ENCODE peak calls at places on chromosomes 3 and 15, in eight cellular contexts. V is GM23338, D is MM.1S, Q is H1, G is neural progenitor cell, R is DND-41, A is neuronal stem cell, N is hepatocyte. K is an unnamed sample.

GRCh38 chr3:127464642-127465041 is 125.9 kb downstream of the TPRA1 start:
- DNase-seq in R (no peak), V (no peak), N (no peak), Q (no peak), A (no peak), G (no peak), D (no peak), K (no peak)

GRCh38 chr3:139124197-139124596 is 79.5 kb upstream of the PRR23C start:
- DNase-seq in R (no peak), D (no peak), N (no peak), V (no peak), G (no peak), A (no peak), Q (peak), K (no peak)

GRCh38 chr3:74711913-74712512 is 97.6 kb upstream of the CNTN3 start:
- DNase-seq in G (no peak), V (no peak), D (no peak), Q (no peak), N (no peak), A (no peak), R (no peak), K (no peak)

GRCh38 chr3:23811117-23811487 is 5.3 kb downstream of the UBE2E1 start:
- DNase-seq in Q (no peak), V (peak), N (peak), D (peak), A (no peak), R (no peak), G (peak), K (no peak)

GRCh38 chr3:186413615-186414415 is 51.8 kb upstream of the DGKG start:
- DNase-seq in A (peak), N (peak), D (peak), V (peak), Q (peak), R (no peak), G (peak), K (no peak)

GRCh38 chr3:183697610-183698317 is at the start of gene YEATS2:
- DNase-seq in G (peak), N (peak), A (peak), R (peak), V (peak), D (peak), Q (peak), K (peak)

GRCh38 chr3:11410564-11410963 is 138.4 kb downstream of the ATG7 start:
- DNase-seq in V (no peak), G (no peak), R (no peak), D (no peak), N (no peak), A (no peak), Q (no peak), K (no peak)

GRCh38 chr3:124636863-124637296 is 93.4 kb upstream of the UMPS start:
- DNase-seq in G (no peak), V (no peak), R (no peak), A (no peak), N (peak), Q (no peak), D (no peak), K (no peak)

GRCh38 chr3:77159182-77159581 is 119.3 kb downstream of the ROBO2 start:
- DNase-seq in Q (no peak), A (no peak), V (peak), G (no peak), R (no peak), D (no peak), N (no peak), K (no peak)

GRCh38 chr3:161409069-161409468 is 37.8 kb upstream of the SPTSSB start:
- DNase-seq in A (peak), Q (no peak), G (peak), D (peak), N (peak), R (peak), V (peak), K (peak)

GRCh38 chr3:184255291-184256039 is 5.9 kb downstream of the CAMK2N2 start:
- DNase-seq in A (no peak), R (no peak), Q (no peak), D (no peak), N (no peak), G (no peak), V (no peak), K (no peak)

GRCh38 chr3:169389211-169389924 is 274.1 kb downstream of the MECOM start:
- DNase-seq in R (no peak), G (no peak), D (no peak), Q (no peak), A (no peak), V (no peak), N (peak), K (no peak)

GRCh38 chr3:37812497-37812896 is 49.2 kb upstream of the CTDSPL start:
- DNase-seq in N (no peak), Q (no peak), D (no peak), V (no peak), A (no peak), G (no peak), R (no peak), K (no peak)

GRCh38 chr15:99076555-99077308 is 28.1 kb upstream of the SYNM start:
- DNase-seq in R (peak), N (peak), G (peak), D (peak), V (peak), A (peak), Q (no peak), K (peak)

GRCh38 chr15:41935566-41936020 is 36.8 kb downstream of the EHD4 start:
- DNase-seq in V (no peak), A (no peak), N (no peak), G (no peak), Q (no peak), D (peak), R (peak), K (no peak)

GRCh38 chr3:141240290-141241247 is 8.9 kb downstream of the PXYLP1 start:
- DNase-seq in Q (no peak), V (no peak), D (no peak), G (no peak), N (no peak), R (peak), A (no peak), K (no peak)

DNA sequence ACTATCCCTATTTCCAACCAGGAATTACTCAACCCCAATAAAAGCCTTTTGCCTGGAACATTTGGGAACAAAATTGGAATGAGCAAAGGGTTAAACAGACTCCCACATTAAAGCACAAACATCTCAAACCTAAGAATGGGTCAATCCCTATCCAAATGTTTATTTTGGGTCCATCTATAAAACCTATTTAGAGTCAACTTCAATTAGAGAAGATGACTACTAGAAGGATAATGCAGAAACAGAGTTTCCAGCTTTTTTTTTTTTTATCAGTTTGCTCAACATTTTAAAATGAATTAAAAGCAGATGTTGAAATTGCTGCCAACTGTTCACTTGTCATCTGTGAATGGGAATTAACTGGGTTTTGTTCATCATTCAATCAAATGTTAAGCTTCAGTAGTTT is 4.1 kb upstream of the TBC1D23 start:
- DNase-seq in A (no peak), D (no peak), V (no peak), N (no peak), Q (no peak), G (peak), R (no peak), K (no peak)
- H3K4me2 ChIP-seq in A (no peak), D (no peak), V (no peak), N (no peak), Q (no peak), G (peak), R (no peak), K (no peak)

GRCh38 chr3:78201066-78201465 is 1161.2 kb downstream of the ROBO2 start:
- DNase-seq in A (no peak), Q (no peak), G (no peak), N (no peak), D (no peak), R (no peak), V (no peak), K (no peak)

GRCh38 chr3:78204977-78205376 is 1165.1 kb downstream of the ROBO2 start:
- DNase-seq in Q (no peak), G (peak), N (peak), R (no peak), D (no peak), A (no peak), V (peak), K (no peak)
- H3K4me2 ChIP-seq in Q (no peak), G (no peak), N (no peak), R (no peak), D (no peak), A (no peak), V (no peak), K (no peak)

DNA sequence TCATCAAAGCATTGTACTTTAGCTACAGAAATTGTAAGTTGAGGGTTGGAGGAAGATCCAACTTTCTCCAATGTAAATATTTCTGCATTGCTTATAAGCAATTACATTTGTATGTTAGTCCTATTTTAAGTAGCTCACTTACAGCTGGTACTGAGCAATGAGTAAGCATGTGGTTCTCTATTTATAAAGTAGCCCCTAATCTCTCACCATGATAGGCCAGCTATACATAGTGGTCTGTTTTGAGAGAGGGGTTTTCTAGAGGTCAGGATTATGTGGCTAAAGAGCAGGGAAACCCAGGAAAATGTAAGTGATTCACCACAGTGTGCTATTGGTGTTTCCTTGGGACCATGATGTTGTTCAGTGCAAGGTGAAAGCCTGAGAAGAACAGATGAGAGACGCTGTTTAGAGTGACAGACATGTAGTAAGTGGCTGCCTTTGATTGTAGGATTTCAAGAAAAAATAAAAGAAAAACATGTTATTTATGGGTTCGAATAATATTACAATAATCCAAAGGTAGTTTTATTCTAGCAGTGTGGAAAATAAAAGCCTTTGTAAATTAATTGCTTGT is 26.4 kb downstream of the RBMS3 start:
- DNase-seq in V (no peak), G (no peak), Q (no peak), N (no peak), A (no peak), R (no peak), D (no peak), K (no peak)
- H3K4me2 ChIP-seq in V (no peak), G (no peak), Q (no peak), N (no peak), A (no peak), R (no peak), D (no peak), K (no peak)

GRCh38 chr15:47206358-47206978 is 510.8 kb upstream of the SEMA6D start:
- DNase-seq in R (no peak), A (no peak), N (no peak), Q (no peak), V (peak), G (peak), D (no peak), K (no peak)
- H3K4me2 ChIP-seq in R (no peak), A (no peak), N (no peak), Q (peak), V (peak), G (no peak), D (no peak), K (no peak)

GRCh38 chr15:92818658-92819311 is 81.3 kb upstream of the CHD2 start:
- DNase-seq in G (no peak), V (no peak), N (no peak), R (no peak), A (no peak), D (peak), Q (no peak), K (no peak)
- H3K4me2 ChIP-seq in G (peak), V (peak), N (peak), R (no peak), A (no peak), D (peak), Q (peak), K (peak)

GRCh38 chr3:157335677-157336076 is 101.0 kb upstream of the PTX3 start:
- DNase-seq in G (peak), R (no peak), A (peak), Q (no peak), N (peak), V (peak), D (no peak), K (no peak)
- H3K4me2 ChIP-seq in G (peak), R (no peak), A (no peak), Q (peak), N (no peak), V (peak), D (no peak), K (no peak)

K was measured in OCI-LY7.